ENCODE peak calls at places on chromosomes 13 and 19, in ten cellular contexts. U, N, C, B, S, R, P, J, Q and H are unnamed samples.

GRCh38 chr13:41409611-41410010 is 47.7 kb upstream of the RGCC start:
- DNase-seq in U (no peak), S (no peak), P (no peak), C (no peak), N (no peak), B (no peak), Q (no peak), R (no peak), J (no peak), H (no peak)

GRCh38 chr19:17681505-17682125 is 6.5 kb downstream of the UNC13A start:
- DNase-seq in C (peak), U (no peak), N (no peak), J (no peak), P (no peak), S (peak), B (peak), Q (peak), R (no peak), H (no peak)

GRCh38 chr13:107339209-107339608 is 771.3 kb upstream of the ARGLU1 start:
- DNase-seq in U (no peak), Q (peak), J (no peak), C (no peak), B (no peak), S (no peak), P (no peak), R (no peak), N (no peak), H (no peak)

GRCh38 chr19:15897738-15898276 is at the start of gene CYP4F2:
- DNase-seq in Q (no peak), P (no peak), S (no peak), B (no peak), U (no peak), N (no peak), J (peak), C (no peak), R (no peak), H (no peak)

GRCh38 chr19:45492627-45493470 is 4.0 kb downstream of the RTN2 start:
- DNase-seq in S (no peak), R (no peak), C (peak), J (no peak), P (no peak), Q (peak), N (no peak), U (no peak), B (no peak), H (no peak)

GRCh38 chr19:51824603-51825002 is 29.6 kb downstream of the FPR3 start:
- DNase-seq in N (no peak), B (no peak), C (no peak), U (no peak), R (no peak), Q (no peak), P (no peak), S (no peak), J (no peak), H (no peak)

GRCh38 chr19:2230807-2231533 is 5.2 kb downstream of the PLEKHJ1 start:
- DNase-seq in S (no peak), B (no peak), U (no peak), N (no peak), R (no peak), J (no peak), Q (no peak), P (no peak), C (no peak), H (no peak)

GRCh38 chr19:3606174-3606689 is 443 bp downstream of the TBXA2R start:
- DNase-seq in J (peak), N (no peak), P (peak), R (no peak), U (no peak), C (no peak), S (peak), Q (peak), B (peak), H (no peak)

GRCh38 chr13:79692846-79693245 is 211.9 kb downstream of the NDFIP2 start:
- DNase-seq in J (no peak), U (no peak), S (no peak), C (no peak), P (no peak), R (no peak), Q (no peak), B (no peak), N (no peak), H (no peak)

GRCh38 chr13:77698211-77699058 is 948 bp downstream of the SLAIN1 start:
- DNase-seq in R (peak), N (peak), U (peak), J (peak), B (peak), C (peak), P (peak), S (peak), Q (peak), H (peak)

GRCh38 chr19:2634228-2634951 is 68.1 kb downstream of the GNG7 start:
- DNase-seq in C (no peak), S (no peak), U (no peak), B (no peak), Q (no peak), P (no peak), J (peak), R (no peak), N (no peak), H (no peak)

GRCh38 chr13:63117710-63118109 is 1702.1 kb upstream of the PCDH20 start:
- DNase-seq in U (no peak), B (no peak), J (no peak), R (no peak), Q (no peak), N (no peak), P (no peak), S (no peak), C (no peak), H (no peak)

GRCh38 chr13:47908200-47908902 is 92.7 kb downstream of the SUCLA2 start:
- DNase-seq in Q (no peak), U (no peak), C (no peak), R (no peak), J (no peak), N (no peak), P (no peak), B (no peak), S (no peak), H (no peak)

GRCh38 chr19:53554804-53555203 is 16.9 kb downstream of the ZNF331 start:
- DNase-seq in U (no peak), C (no peak), B (no peak), Q (no peak), R (no peak), S (no peak), N (no peak), J (no peak), P (no peak), H (no peak)

GRCh38 chr19:39307233-39307821 is 11.1 kb downstream of the IFNL1 start:
- DNase-seq in Q (peak), U (no peak), B (peak), N (no peak), J (no peak), R (no peak), P (peak), S (no peak), C (no peak), H (peak)

GRCh38 chr13:114026128-114026880 is 52.4 kb upstream of the C13orf46 start:
- DNase-seq in P (peak), J (peak), B (no peak), Q (no peak), N (no peak), R (no peak), U (no peak), S (no peak), C (no peak), H (no peak)

GRCh38 chr13:31195616-31196015 is 4.2 kb upstream of the B3GLCT start:
- DNase-seq in Q (no peak), U (no peak), J (no peak), P (no peak), B (no peak), S (no peak), C (no peak), R (no peak), N (peak), H (no peak)

GRCh38 chr13:47117268-47117667 is 220.4 kb upstream of the HTR2A start:
- DNase-seq in Q (no peak), J (no peak), U (no peak), P (no peak), R (no peak), N (peak), B (no peak), S (no peak), C (peak), H (no peak)

GRCh38 chr19:17996826-17997316 is 11.1 kb upstream of the ARRDC2 start:
- DNase-seq in U (peak), R (peak), P (peak), J (peak), Q (peak), N (peak), S (peak), B (peak), C (peak), H (peak)

GRCh38 chr19:47158367-47158791 is 27.7 kb downstream of the SAE1 start:
- DNase-seq in U (no peak), P (no peak), N (no peak), Q (no peak), J (no peak), C (no peak), R (no peak), B (no peak), S (peak), H (no peak)

GRCh38 chr13:99403458-99403971 is 96.3 kb upstream of the GPR183 start:
- DNase-seq in S (no peak), N (peak), C (no peak), Q (no peak), U (no peak), J (no peak), P (no peak), B (peak), R (no peak), H (no peak)

GRCh38 chr13:79212064-79212619 is 193.9 kb downstream of the RBM26 start:
- DNase-seq in B (no peak), U (no peak), P (peak), C (no peak), J (no peak), N (no peak), Q (no peak), R (no peak), S (no peak), H (no peak)

GRCh38 chr19:14769201-14769600 is 9.2 kb downstream of the ADGRE2 start:
- DNase-seq in P (no peak), C (no peak), N (no peak), S (no peak), Q (no peak), R (no peak), J (peak), B (no peak), U (no peak), H (no peak)

GRCh38 chr19:46903458-46903857 is 42.7 kb downstream of the ARHGAP35 start:
- DNase-seq in B (no peak), R (no peak), P (no peak), Q (no peak), N (no peak), C (no peak), U (no peak), S (no peak), J (no peak), H (no peak)

GRCh38 chr19:8501547-8501946 is 893 bp downstream of the PRAM1 start:
- DNase-seq in J (no peak), S (no peak), N (no peak), B (no peak), C (no peak), U (no peak), P (no peak), Q (no peak), R (no peak), H (no peak)

GRCh38 chr19:6744381-6745288 is 5.2 kb downstream of the TRIP10 start:
- DNase-seq in N (peak), P (no peak), U (peak), R (no peak), S (no peak), Q (no peak), B (peak), J (peak), C (peak), H (no peak)

GRCh38 chr19:42113641-42114348 is 18.5 kb downstream of the POU2F2 start:
- DNase-seq in R (no peak), S (no peak), C (peak), N (no peak), Q (peak), U (peak), P (no peak), J (no peak), B (peak), H (no peak)

GRCh38 chr13:72384879-72385278 is 342.6 kb downstream of the MZT1 start:
- DNase-seq in P (no peak), C (no peak), J (no peak), S (no peak), B (no peak), Q (no peak), N (no peak), R (no peak), U (no peak), H (no peak)

GRCh38 chr19:38389957-38390924 is 1.7 kb downstream of the SPRED3 start:
- DNase-seq in J (no peak), B (no peak), U (no peak), N (no peak), R (no peak), S (no peak), Q (no peak), C (no peak), P (no peak), H (peak)

GRCh38 chr13:97125810-97126738 is 96.1 kb upstream of the MBNL2 start:
- DNase-seq in B (no peak), U (peak), Q (no peak), P (no peak), J (no peak), N (peak), R (no peak), C (peak), S (no peak), H (no peak)

GRCh38 chr13:94009696-94010095 is 469.8 kb downstream of the DCT start:
- DNase-seq in C (peak), N (no peak), J (no peak), P (no peak), R (no peak), S (no peak), B (no peak), Q (no peak), U (no peak), H (no peak)

GRCh38 chr13:39144941-39145533 is 106.8 kb downstream of the NHLRC3 start:
- DNase-seq in S (no peak), J (no peak), U (peak), B (peak), P (peak), R (peak), N (peak), Q (peak), C (peak), H (no peak)

GRCh38 chr13:41825691-41826090 is 135.2 kb downstream of the VWA8 start:
- DNase-seq in R (no peak), C (no peak), P (no peak), N (no peak), U (no peak), J (no peak), Q (no peak), B (no peak), S (no peak), H (no peak)

GRCh38 chr19:50723735-50724521 is 764 bp downstream of the CLEC11A start:
- DNase-seq in U (no peak), R (no peak), S (no peak), C (no peak), Q (no peak), B (no peak), P (no peak), N (no peak), J (no peak), H (no peak)

GRCh38 chr13:45909724-45910123 is 58.2 kb upstream of the SIAH3 start:
- DNase-seq in P (no peak), B (no peak), C (no peak), R (no peak), S (no peak), N (no peak), U (no peak), Q (no peak), J (no peak), H (no peak)

GRCh38 chr13:107554355-107554905 is 660.9 kb downstream of the LIG4 start:
- DNase-seq in U (no peak), B (no peak), J (no peak), Q (no peak), S (no peak), N (no peak), P (peak), C (no peak), R (no peak), H (no peak)

GRCh38 chr19:41456342-41456918 is 13.5 kb downstream of the ERICH4 start:
- DNase-seq in R (no peak), U (no peak), C (peak), J (peak), Q (no peak), S (no peak), P (no peak), B (no peak), N (no peak), H (no peak)

GRCh38 chr19:13212759-13213330 is 62.6 kb downstream of the IER2 start:
- DNase-seq in P (peak), R (peak), U (peak), B (peak), J (peak), N (no peak), Q (peak), S (peak), C (peak), H (peak)

GRCh38 chr13:104534847-104535246 is 1468.6 kb upstream of the SLC10A2 start:
- DNase-seq in B (no peak), J (no peak), N (no peak), R (no peak), C (no peak), S (no peak), Q (peak), U (no peak), P (no peak), H (no peak)

GRCh38 chr19:50933640-50934039 is 19.2 kb downstream of the KLK5 start:
- DNase-seq in U (no peak), N (no peak), B (no peak), J (no peak), C (no peak), Q (no peak), R (no peak), S (no peak), P (no peak), H (no peak)